ENCODE peak calls at places on chromosomes 16 and 17, in seven cellular contexts. One of them, this sample, is unnamed.

GRCh38 chr17:60077672-60078519 is 825 bp downstream of the HEATR6 start:
- DNase-seq in heart right ventricle: no peak
- DNase-seq in colonic mucosa: no peak
- DNase-seq in fibroblast of the aortic adventitia: peak
- DNase-seq in PC-3: no peak
- DNase-seq in AG04450: no peak
- DNase-seq in lung: no peak
- DNase-seq in this sample: peak

GRCh38 chr17:17226451-17227265 is 10.3 kb downstream of the FLCN start:
- DNase-seq in PC-3: no peak
- DNase-seq in AG04450: no peak
- DNase-seq in heart right ventricle: no peak
- DNase-seq in fibroblast of the aortic adventitia: no peak
- DNase-seq in colonic mucosa: no peak
- DNase-seq in lung: no peak
- DNase-seq in this sample: no peak

GRCh38 chr17:65987988-65988387 is 203.9 kb downstream of the CEP112 start:
- DNase-seq in AG04450: peak
- DNase-seq in heart right ventricle: no peak
- DNase-seq in lung: no peak
- DNase-seq in fibroblast of the aortic adventitia: peak
- DNase-seq in PC-3: peak
- DNase-seq in colonic mucosa: peak
- DNase-seq in this sample: peak

GRCh38 chr17:66740226-66740625 is 94.7 kb upstream of the CACNG5 start:
- DNase-seq in fibroblast of the aortic adventitia: no peak
- DNase-seq in AG04450: no peak
- DNase-seq in lung: no peak
- DNase-seq in heart right ventricle: no peak
- DNase-seq in PC-3: no peak
- DNase-seq in colonic mucosa: no peak
- DNase-seq in this sample: no peak

GRCh38 chr16:74623214-74623842 is 16.4 kb upstream of the GLG1 start:
- DNase-seq in heart right ventricle: no peak
- DNase-seq in colonic mucosa: no peak
- DNase-seq in AG04450: peak
- DNase-seq in PC-3: peak
- DNase-seq in fibroblast of the aortic adventitia: peak
- DNase-seq in lung: no peak
- DNase-seq in this sample: peak

GRCh38 chr16:54346046-54346445 is 59.5 kb upstream of the IRX3 start:
- DNase-seq in colonic mucosa: no peak
- DNase-seq in lung: no peak
- DNase-seq in heart right ventricle: no peak
- DNase-seq in PC-3: no peak
- DNase-seq in fibroblast of the aortic adventitia: peak
- DNase-seq in AG04450: no peak
- DNase-seq in this sample: no peak

GRCh38 chr17:27670791-27671590 is 40.0 kb downstream of the LGALS9 start:
- DNase-seq in PC-3: no peak
- DNase-seq in heart right ventricle: no peak
- DNase-seq in fibroblast of the aortic adventitia: no peak
- DNase-seq in AG04450: no peak
- DNase-seq in colonic mucosa: no peak
- DNase-seq in lung: no peak
- DNase-seq in this sample: no peak

GRCh38 chr16:66873685-66874055 is 6.6 kb upstream of the PDP2 start:
- DNase-seq in lung: no peak
- DNase-seq in fibroblast of the aortic adventitia: no peak
- DNase-seq in heart right ventricle: no peak
- DNase-seq in colonic mucosa: peak
- DNase-seq in AG04450: no peak
- DNase-seq in PC-3: no peak
- DNase-seq in this sample: no peak

GRCh38 chr16:81435567-81435966 is 9.0 kb upstream of the CMIP start:
- DNase-seq in heart right ventricle: no peak
- DNase-seq in fibroblast of the aortic adventitia: no peak
- DNase-seq in colonic mucosa: no peak
- DNase-seq in AG04450: no peak
- DNase-seq in lung: no peak
- DNase-seq in PC-3: no peak
- DNase-seq in this sample: no peak

GRCh38 chr17:34226011-34226410 is 29.1 kb upstream of the CCL2 start:
- DNase-seq in heart right ventricle: no peak
- DNase-seq in colonic mucosa: no peak
- DNase-seq in lung: no peak
- DNase-seq in AG04450: no peak
- DNase-seq in PC-3: no peak
- DNase-seq in fibroblast of the aortic adventitia: no peak
- DNase-seq in this sample: no peak

GRCh38 chr17:14910916-14911315 is 354.2 kb downstream of the PMP22 start:
- DNase-seq in colonic mucosa: no peak
- DNase-seq in fibroblast of the aortic adventitia: no peak
- DNase-seq in AG04450: no peak
- DNase-seq in lung: no peak
- DNase-seq in heart right ventricle: no peak
- DNase-seq in PC-3: no peak
- DNase-seq in this sample: no peak

GRCh38 chr17:71762526-71762925 is 358.3 kb upstream of the SOX9 start:
- DNase-seq in PC-3: no peak
- DNase-seq in colonic mucosa: no peak
- DNase-seq in fibroblast of the aortic adventitia: no peak
- DNase-seq in lung: no peak
- DNase-seq in heart right ventricle: no peak
- DNase-seq in AG04450: no peak
- DNase-seq in this sample: no peak

GRCh38 chr17:71765437-71765836 is 355.4 kb upstream of the SOX9 start:
- DNase-seq in AG04450: no peak
- DNase-seq in colonic mucosa: no peak
- DNase-seq in PC-3: no peak
- DNase-seq in lung: no peak
- DNase-seq in heart right ventricle: no peak
- DNase-seq in fibroblast of the aortic adventitia: no peak
- DNase-seq in this sample: no peak

GRCh38 chr17:71759422-71760060 is 361.3 kb upstream of the SOX9 start:
- DNase-seq in colonic mucosa: no peak
- DNase-seq in PC-3: no peak
- DNase-seq in lung: no peak
- DNase-seq in heart right ventricle: no peak
- DNase-seq in fibroblast of the aortic adventitia: no peak
- DNase-seq in AG04450: peak
- DNase-seq in this sample: no peak

GRCh38 chr17:71760062-71760720 is 360.6 kb upstream of the SOX9 start:
- DNase-seq in heart right ventricle: no peak
- DNase-seq in AG04450: peak
- DNase-seq in lung: no peak
- DNase-seq in colonic mucosa: no peak
- DNase-seq in PC-3: peak
- DNase-seq in fibroblast of the aortic adventitia: no peak
- DNase-seq in this sample: no peak

GRCh38 chr17:71764507-71764906 is 356.3 kb upstream of the SOX9 start:
- DNase-seq in colonic mucosa: peak
- DNase-seq in AG04450: no peak
- DNase-seq in PC-3: peak
- DNase-seq in fibroblast of the aortic adventitia: no peak
- DNase-seq in heart right ventricle: peak
- DNase-seq in lung: no peak
- DNase-seq in this sample: no peak
- TF ChIP-seq CTCF in colonic mucosa: peak
- TF ChIP-seq CTCF in AG04450: peak
- TF ChIP-seq CTCF in PC-3: peak
- TF ChIP-seq CTCF in fibroblast of the aortic adventitia: no peak
- TF ChIP-seq CTCF in heart right ventricle: peak
- TF ChIP-seq CTCF in lung: no peak
- TF ChIP-seq CTCF in this sample: no peak

GRCh38 chr17:76515291-76515949 is 14.2 kb upstream of the RHBDF2 start:
- DNase-seq in heart right ventricle: peak
- DNase-seq in AG04450: peak
- DNase-seq in fibroblast of the aortic adventitia: peak
- DNase-seq in lung: peak
- DNase-seq in colonic mucosa: peak
- DNase-seq in PC-3: no peak
- DNase-seq in this sample: peak
- H3K4me3 ChIP-seq in heart right ventricle: peak
- H3K4me3 ChIP-seq in AG04450: peak
- H3K4me3 ChIP-seq in fibroblast of the aortic adventitia: peak
- H3K4me3 ChIP-seq in lung: no peak
- H3K4me3 ChIP-seq in colonic mucosa: no peak
- H3K4me3 ChIP-seq in PC-3: no peak
- H3K4me3 ChIP-seq in this sample: peak

GRCh38 chr17:81354252-81354943 is 40.9 kb upstream of the BAHCC1 start:
- DNase-seq in fibroblast of the aortic adventitia: no peak
- DNase-seq in lung: no peak
- DNase-seq in heart right ventricle: no peak
- DNase-seq in AG04450: no peak
- DNase-seq in colonic mucosa: no peak
- DNase-seq in PC-3: no peak
- DNase-seq in this sample: no peak
- TF ChIP-seq CTCF in fibroblast of the aortic adventitia: no peak
- TF ChIP-seq CTCF in lung: no peak
- TF ChIP-seq CTCF in heart right ventricle: no peak
- TF ChIP-seq CTCF in AG04450: no peak
- TF ChIP-seq CTCF in colonic mucosa: no peak
- TF ChIP-seq CTCF in PC-3: no peak
- TF ChIP-seq CTCF in this sample: no peak

GRCh38 chr17:1493291-1493980 is 950 bp upstream of the MYO1C start:
- DNase-seq in lung: peak
- DNase-seq in heart right ventricle: peak
- DNase-seq in fibroblast of the aortic adventitia: no peak
- DNase-seq in PC-3: no peak
- DNase-seq in colonic mucosa: peak
- DNase-seq in AG04450: no peak
- DNase-seq in this sample: no peak

GRCh38 chr17:1490643-1491405 is 1.7 kb downstream of the MYO1C start:
- DNase-seq in lung: peak
- DNase-seq in colonic mucosa: peak
- DNase-seq in AG04450: no peak
- DNase-seq in PC-3: peak
- DNase-seq in fibroblast of the aortic adventitia: peak
- DNase-seq in heart right ventricle: peak
- DNase-seq in this sample: peak

GRCh38 chr17:1491406-1492248 is 859 bp downstream of the MYO1C start:
- DNase-seq in fibroblast of the aortic adventitia: peak
- DNase-seq in colonic mucosa: peak
- DNase-seq in lung: peak
- DNase-seq in PC-3: peak
- DNase-seq in AG04450: no peak
- DNase-seq in heart right ventricle: peak
- DNase-seq in this sample: peak

GRCh38 chr17:1494203-1494602 is 1.7 kb upstream of the MYO1C start:
- DNase-seq in PC-3: no peak
- DNase-seq in lung: no peak
- DNase-seq in AG04450: no peak
- DNase-seq in colonic mucosa: no peak
- DNase-seq in fibroblast of the aortic adventitia: no peak
- DNase-seq in heart right ventricle: no peak
- DNase-seq in this sample: no peak

DNA sequence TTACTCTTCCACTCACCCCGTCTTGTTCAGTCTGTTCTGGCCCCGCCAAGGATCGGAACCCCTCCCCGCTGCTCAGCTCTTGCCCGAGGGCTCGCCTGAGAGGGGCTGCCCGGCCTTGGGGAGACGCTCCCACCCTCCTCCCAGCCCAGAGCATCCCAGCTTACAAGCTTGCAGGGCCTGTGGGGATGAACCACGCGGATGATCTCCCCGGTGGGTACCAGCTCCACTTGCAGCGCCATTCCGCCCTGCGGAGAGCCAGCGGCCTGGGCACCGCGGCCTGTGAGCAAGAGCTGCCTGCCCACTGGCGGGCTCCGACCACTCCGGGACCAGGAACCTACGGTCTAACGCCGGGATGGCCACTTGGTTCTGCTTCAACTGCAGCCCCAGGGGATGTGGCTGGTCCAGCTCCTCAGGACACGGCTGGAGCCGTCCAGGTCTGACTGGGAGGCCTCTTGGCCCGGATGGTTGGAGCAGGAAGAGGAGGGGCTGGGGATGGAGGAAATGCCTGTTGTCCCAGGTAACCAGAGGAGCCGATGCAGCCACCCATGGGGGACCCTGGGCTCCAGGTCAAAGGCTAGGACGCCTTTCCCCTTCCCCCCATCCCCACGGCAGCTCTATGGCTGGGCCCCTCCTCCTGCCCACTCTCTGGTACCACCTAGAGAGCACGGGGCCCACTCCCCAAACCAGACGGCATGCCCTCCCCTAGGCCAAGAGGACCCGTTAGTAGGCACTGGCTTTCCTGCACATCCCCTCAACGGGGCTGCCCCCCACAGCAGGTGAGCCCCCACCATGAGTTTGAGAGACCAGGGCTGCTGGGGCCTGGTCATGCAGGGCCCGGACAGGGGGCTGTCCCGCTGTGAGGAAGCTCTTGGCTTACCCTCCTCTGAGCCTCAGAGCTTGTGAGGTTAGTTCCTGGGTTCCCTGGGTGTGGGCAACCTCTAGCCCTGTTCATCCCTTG is at the start of gene MYO1C:
- DNase-seq in fibroblast of the aortic adventitia: no peak
- DNase-seq in PC-3: peak
- DNase-seq in heart right ventricle: peak
- DNase-seq in colonic mucosa: peak
- DNase-seq in AG04450: no peak
- DNase-seq in lung: no peak
- DNase-seq in this sample: no peak
- H3K4me3 ChIP-seq in fibroblast of the aortic adventitia: peak
- H3K4me3 ChIP-seq in PC-3: peak
- H3K4me3 ChIP-seq in heart right ventricle: peak
- H3K4me3 ChIP-seq in colonic mucosa: peak
- H3K4me3 ChIP-seq in AG04450: peak
- H3K4me3 ChIP-seq in lung: peak
- H3K4me3 ChIP-seq in this sample: peak